ENCODE peak calls at places on chromosome 15, in four cellular contexts. H, X, D and S are unnamed samples.

GRCh38 chr15:52463638-52464037 is 65.0 kb downstream of the MYO5A start:
- DNase-seq in H (no peak), X (no peak), D (no peak), S (no peak)

GRCh38 chr15:96093063-96093462 is 237.4 kb upstream of the NR2F2 start:
- DNase-seq in H (no peak), X (no peak), D (no peak), S (no peak)

GRCh38 chr15:77519540-77519939 is 98.9 kb downstream of the HMG20A start:
- DNase-seq in H (no peak), X (no peak), D (no peak), S (no peak)

GRCh38 chr15:100764778-100765457 is 114.7 kb upstream of the ALDH1A3 start:
- DNase-seq in H (no peak), X (peak), D (no peak), S (no peak)

GRCh38 chr15:81954158-81954783 is 91.5 kb downstream of the MEX3B start:
- DNase-seq in H (no peak), X (no peak), D (no peak), S (no peak)

GRCh38 chr15:76206325-76206976 is 104.8 kb downstream of the ETFA start:
- DNase-seq in H (no peak), X (peak), D (peak), S (peak)

GRCh38 chr15:85730001-85730820 is 64.5 kb downstream of the KLHL25 start:
- DNase-seq in H (no peak), X (peak), D (no peak), S (peak)

GRCh38 chr15:85858586-85859375 is 64.1 kb upstream of the KLHL25 start:
- DNase-seq in H (peak), X (peak), D (peak), S (peak)

GRCh38 chr15:70025413-70026296 is 72.1 kb downstream of the TLE3 start:
- DNase-seq in H (no peak), X (no peak), D (no peak), S (no peak)

GRCh38 chr15:95550702-95551101 is 779.8 kb upstream of the NR2F2 start:
- DNase-seq in H (no peak), X (no peak), D (no peak), S (no peak)

GRCh38 chr15:90101130-90101968 is 919 bp downstream of the IDH2 start:
- DNase-seq in H (no peak), X (no peak), D (no peak), S (no peak)

GRCh38 chr15:82649226-82649999 is 2.2 kb upstream of the CPEB1 start:
- DNase-seq in H (no peak), X (no peak), D (no peak), S (no peak)

GRCh38 chr15:74826372-74826819 is at the start of gene CPLX3:
- DNase-seq in H (no peak), X (no peak), D (no peak), S (peak)

GRCh38 chr15:63887630-63888029 is 53.9 kb upstream of the HERC1 start:
- DNase-seq in H (no peak), X (no peak), D (no peak), S (no peak)

GRCh38 chr15:100602822-100603393 is 519 bp downstream of the ASB7 start:
- DNase-seq in H (no peak), X (peak), D (no peak), S (peak)

GRCh38 chr15:40293905-40294895 is 11.3 kb upstream of the ANKRD63 start:
- DNase-seq in H (no peak), X (no peak), D (no peak), S (no peak)
- H3K4me3 ChIP-seq in H (no peak), X (no peak), D (no peak), S (no peak)

DNA sequence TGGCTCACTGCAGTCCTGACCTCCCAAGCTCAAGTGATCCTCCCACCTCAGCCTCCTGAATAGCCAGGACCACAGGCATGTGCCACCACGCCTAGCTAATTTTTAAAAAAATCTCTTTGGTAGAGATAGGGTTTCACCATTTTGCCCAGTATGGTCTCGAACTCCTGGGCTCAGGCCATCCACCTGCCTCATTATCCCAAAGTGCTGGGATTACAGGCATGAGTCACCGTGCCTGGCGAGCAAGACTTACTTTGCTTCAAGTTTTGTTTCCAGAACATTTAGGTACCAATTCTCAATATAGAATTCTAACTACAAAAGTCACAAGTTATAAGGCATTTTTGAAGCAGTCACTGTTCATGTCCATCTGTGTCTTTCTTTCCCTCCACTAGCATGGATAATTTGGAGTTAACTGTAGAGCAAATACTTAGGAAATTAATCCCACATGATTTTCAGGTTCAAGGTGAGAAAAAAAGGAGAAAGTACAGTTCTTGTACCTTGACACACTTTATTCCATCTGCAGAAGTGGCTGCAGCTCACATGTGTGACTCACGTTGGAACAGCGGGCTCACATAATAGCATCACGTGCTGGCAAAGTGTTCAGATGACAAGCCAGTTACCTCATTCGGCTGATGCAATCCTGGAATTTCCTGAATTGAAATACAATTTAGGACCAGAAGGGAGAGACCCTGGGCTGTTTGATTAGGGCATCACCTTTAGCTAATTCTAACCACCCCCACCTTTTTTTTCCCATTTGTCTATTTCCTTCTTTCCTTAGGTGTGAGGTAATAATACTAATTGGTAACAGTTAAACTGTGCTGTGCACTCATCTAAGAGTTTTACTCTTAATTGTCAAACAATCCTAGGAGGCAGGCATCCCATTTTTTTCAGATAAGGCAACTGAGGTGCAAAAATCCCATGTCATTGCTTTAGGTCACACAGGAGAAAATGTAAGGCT is 46.9 kb upstream of the NEDD4 start:
- DNase-seq in H (peak), X (peak), D (no peak), S (peak)
- TF ChIP-seq CTCF in H (no peak), X (no peak), D (no peak), S (no peak)

DNA sequence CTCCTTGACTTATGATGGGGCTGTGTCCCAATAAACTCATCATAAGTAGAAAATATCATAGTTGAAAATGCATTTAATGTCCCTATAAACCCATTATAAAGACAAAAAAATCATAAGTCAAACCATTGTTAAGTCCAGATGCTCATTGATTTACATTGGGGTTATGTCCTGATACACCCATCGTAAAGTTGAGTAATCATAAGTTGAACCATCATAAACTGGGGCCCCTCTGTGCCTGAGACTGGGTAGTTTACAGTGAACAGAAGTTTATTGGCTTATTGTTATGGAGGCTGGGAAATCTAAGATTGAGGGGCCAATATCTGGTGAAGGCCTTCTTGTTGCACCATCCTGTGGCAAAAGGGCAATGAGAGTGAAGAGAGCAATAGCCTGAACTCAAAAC is 10.6 kb downstream of the MKRN3 start:
- DNase-seq in H (no peak), X (no peak), D (no peak), S (no peak)
- H3K4me3 ChIP-seq in H (no peak), X (no peak), D (no peak), S (no peak)

GRCh38 chr15:20361091-20361490 is 180.5 kb downstream of the GOLGA6L6 start:
- DNase-seq in H (no peak), X (no peak), D (no peak), S (no peak)
- TF ChIP-seq CTCF in H (no peak), X (no peak), D (no peak), S (no peak)

DNA sequence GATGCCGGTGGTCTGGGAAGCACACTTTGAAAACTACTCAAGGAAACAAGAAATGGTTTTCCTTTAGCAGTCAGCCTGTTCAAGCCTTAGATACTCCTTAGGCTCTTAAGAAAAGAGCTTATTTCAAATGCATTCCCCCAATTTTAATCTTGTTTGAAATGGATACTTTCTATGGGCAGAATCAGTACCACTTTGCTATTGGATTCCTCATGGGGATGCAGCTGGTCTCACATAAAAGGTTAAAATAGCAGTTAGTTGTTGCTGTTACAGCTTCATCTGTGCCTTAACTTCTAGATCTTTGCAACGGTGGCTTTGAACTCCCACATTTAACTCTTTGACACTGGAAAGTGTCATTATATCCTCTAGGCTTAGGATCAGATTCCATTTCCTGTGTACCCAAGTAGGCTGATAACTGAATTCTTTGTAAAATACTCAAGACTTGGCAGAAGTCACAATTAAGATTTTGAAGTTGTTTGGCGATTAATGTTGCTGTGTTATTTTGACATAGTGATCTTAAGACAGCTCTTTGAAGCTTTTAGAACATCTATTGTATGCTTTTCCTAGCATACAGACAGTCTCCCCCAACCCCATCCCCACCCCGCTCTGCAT is 2.2 kb downstream of the THBS1 start:
- DNase-seq in H (no peak), X (peak), D (no peak), S (no peak)
- H3K4me3 ChIP-seq in H (peak), X (peak), D (peak), S (peak)

GRCh38 chr15:29921130-29921601 is 98.9 kb upstream of the TJP1 start:
- DNase-seq in H (no peak), X (no peak), D (no peak), S (peak)
- TF ChIP-seq CTCF in H (no peak), X (no peak), D (no peak), S (no peak)

GRCh38 chr15:22949074-22949547 is 31.1 kb downstream of the CYFIP1 start:
- DNase-seq in H (peak), X (peak), D (no peak), S (peak)
- H3K4me3 ChIP-seq in H (peak), X (peak), D (no peak), S (no peak)